ENCODE peak calls at places on chromosome 15, in eight cellular contexts. O is IMR-90, A is A549, J is GM23248, G is OCI-LY7, M is trophoblast cell, Y is GM23338, Z is PC-3. V is an unnamed sample.

GRCh38 chr15:85869124-85869523 is 74.4 kb upstream of the KLHL25 start:
- DNase-seq in O (no peak), A (no peak), J (no peak), G (no peak), M (no peak), Y (no peak), Z (no peak), V (no peak)

GRCh38 chr15:50017522-50017921 is 101.5 kb downstream of the ATP8B4 start:
- DNase-seq in O (no peak), A (no peak), J (peak), G (no peak), M (no peak), Y (no peak), Z (no peak), V (no peak)

GRCh38 chr15:101180620-101181307 is 71.1 kb downstream of the CHSY1 start:
- DNase-seq in O (no peak), A (no peak), J (no peak), G (no peak), M (no peak), Y (no peak), Z (no peak), V (no peak)

GRCh38 chr15:56871180-56871579 is 47.3 kb upstream of the TCF12 start:
- DNase-seq in O (peak), A (peak), J (peak), G (no peak), M (no peak), Y (peak), Z (peak), V (peak)

GRCh38 chr15:57698243-57698642 is 8.3 kb upstream of the POLR2M start:
- DNase-seq in O (no peak), A (no peak), J (no peak), G (no peak), M (no peak), Y (no peak), Z (no peak), V (no peak)

GRCh38 chr15:53693729-53694533 is 65.5 kb downstream of the WDR72 start:
- DNase-seq in O (no peak), A (no peak), J (no peak), G (no peak), M (no peak), Y (no peak), Z (no peak), V (no peak)

GRCh38 chr15:43465105-43465504 is 27.9 kb downstream of the TP53BP1 start:
- DNase-seq in O (peak), A (no peak), J (peak), G (no peak), M (no peak), Y (no peak), Z (peak), V (no peak)

GRCh38 chr15:99475754-99476412 is 89.9 kb upstream of the MEF2A start:
- DNase-seq in O (no peak), A (no peak), J (no peak), G (no peak), M (no peak), Y (no peak), Z (no peak), V (no peak)

GRCh38 chr15:80587816-80588456 is 107.2 kb upstream of the ABHD17C start:
- DNase-seq in O (peak), A (no peak), J (peak), G (no peak), M (peak), Y (no peak), Z (peak), V (no peak)

GRCh38 chr15:80093854-80094418 is 34.5 kb downstream of the ZFAND6 start:
- DNase-seq in O (no peak), A (peak), J (no peak), G (no peak), M (no peak), Y (peak), Z (peak), V (peak)

GRCh38 chr15:57611938-57612337 is 20.2 kb downstream of the MYZAP start:
- DNase-seq in O (no peak), A (peak), J (peak), G (no peak), M (no peak), Y (peak), Z (peak), V (peak)

GRCh38 chr15:85289677-85290365 is 90.6 kb upstream of the AKAP13 start:
- DNase-seq in O (peak), A (peak), J (peak), G (peak), M (no peak), Y (peak), Z (peak), V (peak)

GRCh38 chr15:73052679-73053397 is 575 bp downstream of the NEO1 start:
- DNase-seq in O (peak), A (peak), J (peak), G (peak), M (no peak), Y (peak), Z (no peak), V (no peak)

GRCh38 chr15:35622641-35623340 is 76.8 kb upstream of the DPH6 start:
- DNase-seq in O (no peak), A (no peak), J (no peak), G (no peak), M (no peak), Y (no peak), Z (no peak), V (no peak)

GRCh38 chr15:83747050-83747717 is 93.3 kb downstream of the ADAMTSL3 start:
- DNase-seq in O (peak), A (peak), J (peak), G (no peak), M (no peak), Y (peak), Z (peak), V (no peak)

GRCh38 chr15:58966698-58967097 is 20.8 kb upstream of the RNF111 start:
- DNase-seq in O (peak), A (no peak), J (peak), G (no peak), M (no peak), Y (no peak), Z (peak), V (no peak)

GRCh38 chr15:66078929-66079275 is 174.6 kb downstream of the MEGF11 start:
- DNase-seq in O (no peak), A (no peak), J (no peak), G (no peak), M (no peak), Y (no peak), Z (no peak), V (no peak)

GRCh38 chr15:66084704-66085103 is 168.8 kb downstream of the MEGF11 start:
- DNase-seq in O (no peak), A (no peak), J (no peak), G (no peak), M (no peak), Y (no peak), Z (no peak), V (no peak)

GRCh38 chr15:66078196-66078928 is 175.2 kb downstream of the MEGF11 start:
- DNase-seq in O (no peak), A (no peak), J (no peak), G (no peak), M (no peak), Y (peak), Z (no peak), V (no peak)

GRCh38 chr15:66077320-66077663 is 176.3 kb downstream of the MEGF11 start:
- DNase-seq in O (no peak), A (no peak), J (no peak), G (no peak), M (no peak), Y (no peak), Z (no peak), V (no peak)

DNA sequence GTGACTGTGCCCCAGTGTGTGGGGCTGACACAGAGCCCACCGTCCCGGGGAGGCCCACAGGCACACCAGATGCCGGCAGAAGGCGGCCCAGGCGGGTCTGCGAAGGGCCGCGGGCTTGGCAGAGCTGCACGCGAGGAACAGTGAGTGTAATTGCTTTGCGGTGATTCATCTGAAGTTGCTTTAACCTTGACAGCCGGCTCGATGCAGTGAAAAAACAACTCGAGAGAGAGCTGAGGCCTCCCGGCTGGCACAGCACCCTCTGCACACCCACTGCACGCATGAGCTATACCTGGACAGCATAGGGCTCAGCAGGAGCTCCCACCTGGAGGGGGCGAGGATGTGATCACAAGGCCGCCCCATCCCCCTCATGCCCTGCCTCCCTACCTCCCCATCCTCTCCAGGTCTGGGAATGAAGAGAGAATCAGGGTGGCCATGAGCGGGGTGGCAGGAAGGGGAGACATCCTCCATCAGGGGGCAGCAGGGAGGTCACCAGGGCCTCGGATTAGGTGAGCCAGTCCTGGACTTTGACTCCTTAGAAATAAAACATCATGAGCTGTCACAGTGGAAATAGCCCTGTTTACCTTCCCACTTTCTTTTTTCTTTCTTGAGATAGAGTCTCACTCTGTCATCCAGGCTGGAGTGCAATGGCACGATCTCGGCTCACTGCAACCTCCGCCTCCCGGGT is 172.6 kb downstream of the MEGF11 start:
- DNase-seq in O (peak), A (peak), J (peak), G (no peak), M (peak), Y (peak), Z (no peak), V (no peak)
- H3K4me2 ChIP-seq in O (peak), A (peak), J (peak), G (no peak), M (no peak), Y (no peak), Z (no peak), V (no peak)

GRCh38 chr15:69973102-69973714 is 124.5 kb downstream of the TLE3 start:
- DNase-seq in O (peak), A (peak), J (peak), G (peak), M (peak), Y (peak), Z (peak), V (no peak)

GRCh38 chr15:69976366-69976994 is 121.2 kb downstream of the TLE3 start:
- DNase-seq in O (peak), A (peak), J (peak), G (peak), M (peak), Y (peak), Z (peak), V (peak)

GRCh38 chr15:69971771-69972170 is 125.9 kb downstream of the TLE3 start:
- DNase-seq in O (no peak), A (no peak), J (no peak), G (no peak), M (no peak), Y (no peak), Z (no peak), V (no peak)

GRCh38 chr15:69974321-69974720 is 123.4 kb downstream of the TLE3 start:
- DNase-seq in O (no peak), A (no peak), J (no peak), G (no peak), M (no peak), Y (no peak), Z (no peak), V (no peak)

DNA sequence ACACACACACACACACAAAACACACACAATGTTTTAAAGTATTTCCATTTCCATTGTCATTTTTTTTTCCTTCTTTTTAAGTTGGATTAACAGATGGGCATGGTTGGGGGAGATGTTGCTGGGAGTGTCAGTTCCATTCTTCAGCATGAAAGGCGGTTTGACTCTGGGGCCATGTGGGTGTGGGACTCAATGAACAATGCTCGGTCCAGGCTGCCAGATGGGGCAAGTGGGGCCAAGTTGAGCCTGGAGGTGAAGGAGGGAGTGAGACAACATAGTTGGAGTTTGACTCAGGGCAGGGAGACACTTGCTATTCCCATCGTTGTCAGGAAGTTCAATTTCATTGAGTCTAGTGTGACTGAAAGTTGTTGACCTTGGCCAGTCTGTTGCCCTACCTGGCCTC is 125.3 kb downstream of the TLE3 start:
- DNase-seq in O (no peak), A (no peak), J (no peak), G (no peak), M (no peak), Y (no peak), Z (no peak), V (no peak)
- H3K4me2 ChIP-seq in O (no peak), A (no peak), J (no peak), G (no peak), M (no peak), Y (no peak), Z (no peak), V (no peak)

GRCh38 chr15:61232266-61232665 is 3.2 kb upstream of the RORA start:
- DNase-seq in O (no peak), A (no peak), J (no peak), G (no peak), M (no peak), Y (no peak), Z (no peak), V (no peak)

GRCh38 chr15:61222010-61222409 is 7.1 kb downstream of the RORA start:
- DNase-seq in O (no peak), A (no peak), J (no peak), G (no peak), M (no peak), Y (no peak), Z (no peak), V (no peak)

GRCh38 chr15:61227269-61228024 is 1.7 kb downstream of the RORA start:
- DNase-seq in O (peak), A (peak), J (peak), G (no peak), M (no peak), Y (peak), Z (peak), V (peak)

GRCh38 chr15:61228025-61228901 is 839 bp downstream of the RORA start:
- DNase-seq in O (peak), A (peak), J (peak), G (no peak), M (no peak), Y (peak), Z (peak), V (no peak)

DNA sequence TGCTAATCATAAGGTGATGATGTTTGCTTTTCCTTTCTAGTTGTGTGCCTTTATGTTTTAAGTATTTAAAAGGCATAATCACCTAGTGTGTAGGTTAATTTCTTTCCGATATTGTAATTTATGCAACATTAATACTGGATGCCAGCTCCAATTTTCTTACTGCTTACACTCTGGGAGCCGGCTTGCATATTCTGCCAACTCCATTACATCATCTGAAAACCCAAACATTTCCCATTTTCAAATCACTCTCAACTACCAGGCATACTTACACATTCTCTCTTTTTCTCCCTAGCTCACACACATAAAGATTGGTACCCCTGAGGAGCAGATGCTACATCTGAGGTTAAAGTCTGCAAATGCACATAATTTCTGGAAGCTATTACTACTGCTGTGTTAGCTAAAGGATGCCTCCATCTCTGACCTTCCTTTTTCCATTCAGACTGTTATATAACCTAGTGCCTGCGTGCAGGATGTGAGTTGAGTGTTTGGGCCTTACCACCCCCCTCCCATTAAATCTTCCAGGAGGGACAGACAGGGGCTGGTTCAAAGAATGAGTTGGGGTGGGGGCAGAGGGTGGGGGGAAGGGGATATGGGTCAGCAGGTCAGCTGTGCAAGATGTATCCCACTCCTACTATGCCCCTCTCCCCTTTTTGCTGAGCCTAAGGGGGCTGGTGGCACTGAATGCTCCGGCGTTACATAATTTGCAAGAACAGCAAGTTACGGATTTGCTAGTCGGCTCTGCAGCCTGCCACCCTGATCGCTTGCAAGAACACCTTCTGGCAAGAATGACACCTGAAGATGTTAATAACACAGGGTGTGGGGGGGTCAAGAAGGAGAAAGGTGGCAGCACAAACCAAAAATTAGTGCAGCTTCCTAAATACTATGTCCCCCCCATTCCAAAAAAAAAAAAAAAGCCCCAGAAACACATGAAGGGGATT is 2.5 kb downstream of the RORA start:
- DNase-seq in O (peak), A (no peak), J (peak), G (no peak), M (no peak), Y (peak), Z (no peak), V (no peak)
- H3K4me2 ChIP-seq in O (peak), A (peak), J (peak), G (no peak), M (peak), Y (peak), Z (peak), V (peak)

DNA sequence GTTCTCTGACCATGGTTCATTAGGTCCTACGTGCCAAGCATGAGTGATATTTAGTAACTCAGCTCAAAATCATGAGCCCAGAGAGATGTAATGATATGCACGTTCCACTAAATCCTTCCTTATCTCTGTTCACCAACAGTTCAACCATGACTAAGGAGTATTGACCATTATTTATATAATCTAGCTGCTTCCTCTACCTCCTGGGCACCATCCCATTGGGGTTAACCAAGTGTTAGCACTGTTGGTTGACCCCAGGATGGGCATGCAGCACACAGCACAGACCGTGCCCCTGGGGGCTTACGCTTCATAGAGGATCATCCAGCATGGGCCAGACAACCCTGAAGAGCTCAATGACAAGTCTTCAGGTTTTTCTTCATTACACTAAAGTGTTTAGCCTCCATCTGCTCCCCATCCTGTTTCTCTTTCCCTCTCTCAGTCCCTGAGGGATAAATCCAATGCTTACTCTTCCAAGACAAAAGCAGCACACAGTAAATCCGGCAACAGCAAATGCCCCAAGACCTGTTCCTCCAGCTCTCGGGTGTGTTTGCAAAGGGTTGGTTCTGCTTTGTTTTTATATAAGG is 10.4 kb downstream of the FAM174B start:
- DNase-seq in O (no peak), A (no peak), J (no peak), G (no peak), M (peak), Y (no peak), Z (peak), V (peak)
- H3K4me2 ChIP-seq in O (no peak), A (no peak), J (no peak), G (no peak), M (no peak), Y (no peak), Z (peak), V (peak)

DNA sequence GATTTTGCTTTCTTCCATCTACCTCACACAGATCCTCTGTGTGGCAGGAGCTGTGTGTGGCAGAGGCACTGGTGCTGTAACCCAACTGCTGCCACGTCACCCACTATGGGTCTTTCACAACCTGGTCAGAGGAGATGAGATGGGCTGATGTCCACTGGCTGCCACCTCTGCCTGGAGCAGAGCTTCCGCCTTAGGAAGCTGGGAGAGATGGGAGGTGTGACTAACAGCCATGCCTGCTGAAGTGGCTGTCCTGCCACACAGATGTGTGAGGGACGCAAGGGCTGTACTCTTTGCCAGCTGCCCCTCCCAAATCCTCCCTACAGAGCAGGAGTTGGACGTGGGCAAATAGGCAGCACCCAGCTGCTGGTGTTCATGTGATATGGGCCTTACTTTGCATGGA is 329.5 kb downstream of the GABRB3 start:
- DNase-seq in O (no peak), A (no peak), J (no peak), G (no peak), M (no peak), Y (no peak), Z (no peak), V (no peak)
- H3K4me2 ChIP-seq in O (no peak), A (no peak), J (no peak), G (no peak), M (no peak), Y (no peak), Z (no peak), V (no peak)

GRCh38 chr15:70503073-70503745 is 260.1 kb downstream of the UACA start:
- DNase-seq in O (no peak), A (no peak), J (no peak), G (peak), M (no peak), Y (no peak), Z (no peak), V (no peak)
- H3K4me2 ChIP-seq in O (no peak), A (peak), J (no peak), G (peak), M (no peak), Y (no peak), Z (no peak), V (no peak)

DNA sequence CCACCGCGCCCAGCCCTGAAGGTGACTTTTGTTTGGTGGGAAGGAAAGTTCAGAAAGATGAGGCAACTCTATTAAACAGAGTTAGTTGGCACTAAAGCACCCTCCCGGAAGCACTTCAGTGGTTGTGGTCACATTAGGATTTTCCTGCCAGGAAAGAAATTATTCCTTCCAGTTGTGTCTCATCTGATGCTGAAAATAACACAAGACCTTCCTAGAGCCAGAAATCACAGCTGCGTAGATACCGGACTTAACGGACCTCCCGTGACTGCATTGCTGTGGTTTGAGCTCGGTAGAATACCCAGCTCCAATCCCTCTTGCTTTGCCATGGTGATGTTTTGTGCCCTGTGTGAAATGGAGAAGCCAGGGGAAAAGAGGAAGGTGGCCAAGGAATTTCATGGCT is 215.0 kb upstream of the IGF1R start:
- DNase-seq in O (no peak), A (no peak), J (peak), G (no peak), M (no peak), Y (no peak), Z (no peak), V (no peak)
- H3K4me2 ChIP-seq in O (no peak), A (no peak), J (no peak), G (no peak), M (no peak), Y (no peak), Z (no peak), V (no peak)